ENCODE peak calls at places on chromosomes 13 and 19, in five cellular contexts. One of them, this sample, is unnamed.
A peak's percentile ranks its signal among the peaks of the same experiment; 100 is the strongest.

GRCh38 chr13:74135306-74136088 is 1.3 kb upstream of the KLF12 start:
- DNase-seq in GM12878: peak; percentile 19
- DNase-seq in HCT116: no peak
- DNase-seq in HepG2: no peak
- DNase-seq in K562: peak; percentile 38
- DNase-seq in this sample: peak; percentile 92

GRCh38 chr13:29877456-29878096 is 27.2 kb upstream of the UBL3 start:
- DNase-seq in HepG2: no peak
- DNase-seq in GM12878: no peak
- DNase-seq in K562: no peak
- DNase-seq in HCT116: no peak
- DNase-seq in this sample: no peak

GRCh38 chr19:1658446-1659433 is 6.3 kb upstream of the TCF3 start:
- DNase-seq in HepG2: no peak
- DNase-seq in GM12878: no peak
- DNase-seq in HCT116: no peak
- DNase-seq in K562: no peak
- DNase-seq in this sample: no peak

GRCh38 chr13:98939552-98940306 is 38.1 kb downstream of the DOCK9 start:
- DNase-seq in HepG2: no peak
- DNase-seq in HCT116: no peak
- DNase-seq in GM12878: no peak
- DNase-seq in K562: no peak
- DNase-seq in this sample: no peak

GRCh38 chr13:101626925-101627555 is 174.6 kb downstream of the ITGBL1 start:
- DNase-seq in HCT116: no peak
- DNase-seq in K562: no peak
- DNase-seq in HepG2: no peak
- DNase-seq in GM12878: peak; percentile 57
- DNase-seq in this sample: no peak

GRCh38 chr13:92573467-92574057 is 653.0 kb upstream of the GPC6 start:
- DNase-seq in GM12878: no peak
- DNase-seq in HCT116: no peak
- DNase-seq in K562: peak; percentile 32
- DNase-seq in HepG2: peak; percentile 44
- DNase-seq in this sample: peak; percentile 2

GRCh38 chr13:32277838-32278237 is 37.3 kb downstream of the ZAR1L start:
- DNase-seq in HepG2: no peak
- DNase-seq in K562: no peak
- DNase-seq in GM12878: no peak
- DNase-seq in HCT116: no peak
- DNase-seq in this sample: no peak

GRCh38 chr13:41148421-41149283 is 16.1 kb upstream of the KBTBD6 start:
- DNase-seq in HepG2: no peak
- DNase-seq in K562: no peak
- DNase-seq in HCT116: no peak
- DNase-seq in GM12878: no peak
- DNase-seq in this sample: no peak

GRCh38 chr13:111399334-111399733 is 78.9 kb downstream of the TEX29 start:
- DNase-seq in GM12878: no peak
- DNase-seq in HepG2: no peak
- DNase-seq in HCT116: no peak
- DNase-seq in K562: no peak
- DNase-seq in this sample: no peak

GRCh38 chr19:13955662-13956364 is 3.5 kb downstream of the DCAF15 start:
- DNase-seq in HepG2: no peak
- DNase-seq in HCT116: no peak
- DNase-seq in GM12878: no peak
- DNase-seq in K562: no peak
- DNase-seq in this sample: no peak

GRCh38 chr13:76725211-76725610 is 161.0 kb downstream of the KCTD12 start:
- DNase-seq in HCT116: no peak
- DNase-seq in HepG2: no peak
- DNase-seq in GM12878: no peak
- DNase-seq in K562: no peak
- DNase-seq in this sample: no peak

GRCh38 chr13:100125946-100126345 is 37.1 kb downstream of the PCCA start:
- DNase-seq in HepG2: no peak
- DNase-seq in GM12878: no peak
- DNase-seq in K562: no peak
- DNase-seq in HCT116: no peak
- DNase-seq in this sample: no peak

GRCh38 chr13:37747071-37747612 is 122.4 kb downstream of the TRPC4 start:
- DNase-seq in GM12878: no peak
- DNase-seq in HCT116: no peak
- DNase-seq in HepG2: no peak
- DNase-seq in K562: no peak
- DNase-seq in this sample: no peak

GRCh38 chr19:35509018-35509652 is 4.3 kb downstream of the DMKN start:
- DNase-seq in K562: peak; percentile 37
- DNase-seq in HCT116: peak; percentile 59
- DNase-seq in GM12878: peak; percentile 40
- DNase-seq in HepG2: peak; percentile 42
- DNase-seq in this sample: no peak

GRCh38 chr19:40284501-40285352 is at the start of gene AKT2:
- DNase-seq in GM12878: peak; percentile 48
- DNase-seq in HepG2: no peak
- DNase-seq in HCT116: no peak
- DNase-seq in K562: peak; percentile 91
- DNase-seq in this sample: peak; percentile 94

GRCh38 chr13:83881917-83882625 is at the start of gene SLITRK1:
- DNase-seq in GM12878: peak; percentile 9
- DNase-seq in HCT116: no peak
- DNase-seq in K562: peak; percentile 2
- DNase-seq in HepG2: no peak
- DNase-seq in this sample: peak; percentile 16

GRCh38 chr13:102651392-102651791 is 43.5 kb downstream of the METTL21C start:
- DNase-seq in K562: no peak
- DNase-seq in HepG2: no peak
- DNase-seq in GM12878: no peak
- DNase-seq in HCT116: no peak
- DNase-seq in this sample: no peak

GRCh38 chr13:111876506-111876905 is 190.4 kb upstream of the SOX1 start:
- DNase-seq in HepG2: no peak
- DNase-seq in HCT116: no peak
- DNase-seq in GM12878: no peak
- DNase-seq in K562: no peak
- DNase-seq in this sample: no peak

GRCh38 chr13:102729560-102730275 is 34.9 kb upstream of the METTL21C start:
- DNase-seq in K562: no peak
- DNase-seq in HCT116: no peak
- DNase-seq in HepG2: no peak
- DNase-seq in GM12878: no peak
- DNase-seq in this sample: no peak

GRCh38 chr13:47696677-47697076 is 304.4 kb downstream of the SUCLA2 start:
- DNase-seq in HepG2: no peak
- DNase-seq in K562: peak; percentile 5
- DNase-seq in HCT116: no peak
- DNase-seq in GM12878: no peak
- DNase-seq in this sample: no peak

GRCh38 chr13:25135896-25136295 is 36.2 kb downstream of the AMER2 start:
- DNase-seq in HCT116: no peak
- DNase-seq in K562: no peak
- DNase-seq in GM12878: no peak
- DNase-seq in HepG2: no peak
- DNase-seq in this sample: no peak

GRCh38 chr19:17234911-17235617 is 9.0 kb downstream of the OCEL1 start:
- DNase-seq in K562: peak; percentile 85
- DNase-seq in HepG2: no peak
- DNase-seq in HCT116: no peak
- DNase-seq in GM12878: no peak
- DNase-seq in this sample: peak; percentile 86

GRCh38 chr19:50649433-50650391 is at the start of gene C19orf81:
- DNase-seq in GM12878: no peak
- DNase-seq in HCT116: peak; percentile 58
- DNase-seq in K562: peak; percentile 70
- DNase-seq in HepG2: no peak
- DNase-seq in this sample: peak; percentile 64

DNA sequence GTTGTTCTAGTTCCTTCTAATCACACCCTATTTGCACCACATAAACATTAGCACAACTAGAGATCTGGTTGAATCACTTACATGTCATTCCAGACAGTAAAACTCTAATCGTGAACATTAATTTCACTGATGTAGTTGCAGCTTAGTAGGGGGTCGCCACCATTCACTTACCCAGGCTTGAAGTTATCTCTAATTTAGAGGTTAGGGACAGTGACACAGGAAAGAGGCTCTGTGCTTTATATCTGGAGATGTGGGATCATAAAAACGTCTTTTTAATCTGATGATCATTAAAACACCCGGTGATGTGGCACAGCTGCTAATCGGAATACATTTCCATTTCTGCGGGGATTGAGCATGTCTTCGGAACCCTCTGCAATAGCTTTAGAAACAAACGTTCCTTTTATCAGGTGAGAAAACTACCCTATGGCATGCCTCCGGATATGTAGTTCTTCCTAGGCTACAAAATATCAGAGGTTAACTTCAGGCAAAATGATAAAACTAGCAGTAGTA is 523.0 kb downstream of the MYO16 start:
- DNase-seq in GM12878: no peak
- DNase-seq in K562: no peak
- DNase-seq in HepG2: no peak
- DNase-seq in HCT116: no peak
- DNase-seq in this sample: no peak
- TF ChIP-seq ZBTB33 in GM12878: no peak
- TF ChIP-seq ZBTB33 in K562: no peak
- TF ChIP-seq ZBTB33 in HepG2: no peak
- TF ChIP-seq ZBTB33 in HCT116: no peak
- TF ChIP-seq ZBTB33 in this sample: no peak

GRCh38 chr19:4018140-4018613 is 10.6 kb downstream of the PIAS4 start:
- DNase-seq in HCT116: no peak
- DNase-seq in GM12878: no peak
- DNase-seq in K562: no peak
- DNase-seq in HepG2: no peak
- DNase-seq in this sample: no peak
- TF ChIP-seq POLR2AphosphoS5 in HCT116: no peak
- TF ChIP-seq POLR2AphosphoS5 in GM12878: no peak
- TF ChIP-seq POLR2AphosphoS5 in K562: no peak
- TF ChIP-seq POLR2AphosphoS5 in HepG2: no peak
- TF ChIP-seq POLR2AphosphoS5 in this sample: no peak

GRCh38 chr13:113764793-113765190 is 5.8 kb downstream of the TMEM255B start:
- DNase-seq in K562: no peak
- DNase-seq in HCT116: no peak
- DNase-seq in GM12878: no peak
- DNase-seq in HepG2: no peak
- DNase-seq in this sample: no peak
- TF ChIP-seq ZBTB33 in K562: no peak
- TF ChIP-seq ZBTB33 in HCT116: no peak
- TF ChIP-seq ZBTB33 in GM12878: no peak
- TF ChIP-seq ZBTB33 in HepG2: no peak
- TF ChIP-seq ZBTB33 in this sample: no peak

GRCh38 chr13:106986687-106987434 is 418.9 kb upstream of the ARGLU1 start:
- DNase-seq in HCT116: no peak
- DNase-seq in HepG2: peak; percentile 14
- DNase-seq in K562: no peak
- DNase-seq in GM12878: no peak
- DNase-seq in this sample: no peak
- TF ChIP-seq POLR2AphosphoS5 in HCT116: no peak
- TF ChIP-seq POLR2AphosphoS5 in HepG2: no peak
- TF ChIP-seq POLR2AphosphoS5 in K562: no peak
- TF ChIP-seq POLR2AphosphoS5 in GM12878: no peak
- TF ChIP-seq POLR2AphosphoS5 in this sample: no peak

GRCh38 chr19:18939922-18940775 is 868 bp downstream of the HOMER3 start:
- DNase-seq in K562: no peak
- DNase-seq in HepG2: no peak
- DNase-seq in GM12878: no peak
- DNase-seq in HCT116: no peak
- DNase-seq in this sample: peak; percentile 73

GRCh38 chr19:18942692-18943091 is 1.7 kb upstream of the HOMER3 start:
- DNase-seq in HepG2: no peak
- DNase-seq in K562: no peak
- DNase-seq in GM12878: no peak
- DNase-seq in HCT116: no peak
- DNase-seq in this sample: no peak

GRCh38 chr19:18940791-18941627 is at the start of gene HOMER3:
- DNase-seq in HCT116: no peak
- DNase-seq in K562: peak; percentile 95
- DNase-seq in HepG2: no peak
- DNase-seq in GM12878: no peak
- DNase-seq in this sample: peak; percentile 99

GRCh38 chr19:18943465-18943864 is 2.4 kb upstream of the HOMER3 start:
- DNase-seq in HCT116: no peak
- DNase-seq in HepG2: peak; percentile 29
- DNase-seq in K562: no peak
- DNase-seq in GM12878: no peak
- DNase-seq in this sample: no peak

GRCh38 chr19:18941628-18942354 is 774 bp upstream of the HOMER3 start:
- DNase-seq in GM12878: no peak
- DNase-seq in HepG2: peak; percentile 27
- DNase-seq in K562: no peak
- DNase-seq in HCT116: no peak
- DNase-seq in this sample: peak; percentile 14
- TF ChIP-seq ZBTB33 in GM12878: no peak
- TF ChIP-seq ZBTB33 in HepG2: no peak
- TF ChIP-seq ZBTB33 in K562: no peak
- TF ChIP-seq ZBTB33 in HCT116: no peak
- TF ChIP-seq ZBTB33 in this sample: no peak

GRCh38 chr19:38267780-38268430 is 3.5 kb downstream of the SPINT2 start:
- DNase-seq in K562: no peak
- DNase-seq in HCT116: no peak
- DNase-seq in GM12878: no peak
- DNase-seq in HepG2: no peak
- DNase-seq in this sample: no peak
- TF ChIP-seq POLR2AphosphoS5 in K562: no peak
- TF ChIP-seq POLR2AphosphoS5 in HCT116: no peak
- TF ChIP-seq POLR2AphosphoS5 in GM12878: no peak
- TF ChIP-seq POLR2AphosphoS5 in HepG2: no peak
- TF ChIP-seq POLR2AphosphoS5 in this sample: no peak

DNA sequence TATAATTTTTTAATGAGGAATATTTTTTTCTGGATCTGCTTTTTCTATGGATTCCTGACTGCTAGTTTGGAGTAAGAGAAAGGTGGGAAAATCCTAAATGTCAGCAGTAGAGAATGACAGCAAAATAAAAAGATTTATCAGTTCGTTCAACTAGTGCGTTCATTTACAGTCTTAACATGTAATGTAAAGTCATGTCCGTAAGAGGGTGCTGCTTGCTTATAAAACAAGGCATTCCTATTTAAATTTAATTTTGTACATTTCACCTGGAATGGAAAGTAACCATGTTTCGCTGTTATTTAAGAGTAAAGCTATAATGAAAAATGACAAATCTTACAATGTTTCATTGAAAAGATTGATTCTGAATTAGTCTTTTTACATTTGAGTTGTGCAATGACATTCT is 76.6 kb downstream of the ZMYM2 start:
- DNase-seq in K562: no peak
- DNase-seq in HepG2: no peak
- DNase-seq in GM12878: no peak
- DNase-seq in HCT116: no peak
- DNase-seq in this sample: no peak
- TF ChIP-seq ZBTB33 in K562: no peak
- TF ChIP-seq ZBTB33 in HepG2: no peak
- TF ChIP-seq ZBTB33 in GM12878: no peak
- TF ChIP-seq ZBTB33 in HCT116: no peak
- TF ChIP-seq ZBTB33 in this sample: no peak